ENCODE peak calls at places on chromosomes 11 and 22, in four cellular contexts. Q, Z, C and P are unnamed samples.

GRCh38 chr22:46972256-46972655 is 209.8 kb downstream of the TBC1D22A start:
- DNase-seq in Q (no peak), C (no peak), Z (no peak), P (no peak)

GRCh38 chr22:29801153-29801552 is 34.0 kb downstream of the UQCR10 start:
- DNase-seq in Z (no peak), C (no peak), Q (no peak), P (no peak)

GRCh38 chr11:1232328-1233321 is 9.8 kb downstream of the MUC5B start:
- DNase-seq in C (no peak), Z (no peak), Q (no peak), P (no peak)

GRCh38 chr11:44321059-44321458 is 11.1 kb upstream of the ALX4 start:
- DNase-seq in C (no peak), Z (no peak), Q (no peak), P (no peak)

GRCh38 chr11:125082611-125083311 is 19.7 kb downstream of the SLC37A2 start:
- DNase-seq in Q (no peak), C (no peak), Z (no peak), P (peak; percentile 88)

GRCh38 chr11:20367313-20367948 is 3.9 kb downstream of the HTATIP2 start:
- DNase-seq in Z (no peak), Q (peak; percentile 90), C (peak; percentile 80), P (peak; percentile 94)

GRCh38 chr11:64089915-64090810 is 54.4 kb downstream of the FLRT1 start:
- DNase-seq in C (no peak), Z (no peak), Q (no peak), P (no peak)

GRCh38 chr11:120563698-120564572 is 52.4 kb downstream of the GRIK4 start:
- DNase-seq in Z (no peak), Q (no peak), C (no peak), P (no peak)

GRCh38 chr11:121870202-121871045 is 245.6 kb downstream of the BLID start:
- DNase-seq in Q (no peak), C (no peak), Z (no peak), P (no peak)

GRCh38 chr11:75673977-75674582 is 5.2 kb upstream of the MAP6 start:
- DNase-seq in Z (no peak), C (peak; percentile 78), Q (no peak), P (peak; percentile 56)

GRCh38 chr11:34192481-34193401 is 87.3 kb downstream of the NAT10 start:
- DNase-seq in C (no peak), Z (no peak), Q (peak; percentile 78), P (peak; percentile 93)

GRCh38 chr11:121071456-121072236 is 29.4 kb upstream of the TECTA start:
- DNase-seq in C (peak; percentile 5), Z (peak; percentile 7), Q (no peak), P (no peak)

GRCh38 chr11:132960273-132960672 is 572.0 kb downstream of the OPCML start:
- DNase-seq in Q (no peak), Z (no peak), C (no peak), P (no peak)

GRCh38 chr11:60118333-60118732 is 29.9 kb downstream of the MS4A2 start:
- DNase-seq in Z (no peak), Q (no peak), C (no peak), P (no peak)

GRCh38 chr22:29873943-29874342 is 9.0 kb upstream of the MTMR3 start:
- DNase-seq in C (no peak), Q (no peak), Z (no peak), P (no peak)

GRCh38 chr11:88398372-88399140 is 61.0 kb upstream of the CTSC start:
- DNase-seq in Q (peak; percentile 38), Z (no peak), C (no peak), P (peak; percentile 69)

GRCh38 chr11:12599408-12600143 is 74.6 kb upstream of the TEAD1 start:
- DNase-seq in Z (peak; percentile 57), C (peak; percentile 62), Q (peak; percentile 41), P (no peak)

GRCh38 chr11:111512296-111513239 is at the start of gene BTG4:
- DNase-seq in Z (no peak), Q (peak; percentile 16), C (peak; percentile 32), P (no peak)

GRCh38 chr11:9315078-9315688 is 790 bp upstream of the TMEM41B start:
- DNase-seq in C (peak; percentile 20), Z (no peak), Q (peak; percentile 28), P (peak; percentile 4)

GRCh38 chr22:41250127-41250526 is 9.4 kb upstream of the CHADL start:
- DNase-seq in C (no peak), Z (no peak), Q (no peak), P (no peak)

GRCh38 chr11:9617960-9618359 is 44.5 kb downstream of the WEE1 start:
- DNase-seq in Z (no peak), Q (no peak), C (no peak), P (peak; percentile 87)

GRCh38 chr11:8086571-8086970 is 5.6 kb downstream of the TUB start:
- DNase-seq in Q (no peak), Z (no peak), C (no peak), P (no peak)

GRCh38 chr22:23670378-23671295 is 20.2 kb upstream of the RGL4 start:
- DNase-seq in Z (no peak), Q (no peak), C (no peak), P (no peak)

GRCh38 chr11:66454253-66454652 is 12.5 kb upstream of the PELI3 start:
- DNase-seq in Z (no peak), Q (no peak), C (no peak), P (no peak)

GRCh38 chr11:114447892-114448291 is 8.6 kb downstream of the REXO2 start:
- DNase-seq in Z (no peak), Q (no peak), C (no peak), P (peak; percentile 85)

GRCh38 chr11:3655548-3655947 is 10.6 kb downstream of the ART1 start:
- DNase-seq in C (no peak), Q (no peak), Z (no peak), P (no peak)

GRCh38 chr11:122097419-122098001 is 18.5 kb downstream of the BLID start:
- DNase-seq in C (no peak), Z (no peak), Q (no peak), P (peak; percentile 47)

GRCh38 chr11:2825261-2825885 is 60.2 kb downstream of the CDKN1C start:
- DNase-seq in Z (no peak), Q (no peak), C (no peak), P (peak; percentile 74)

GRCh38 chr11:1604181-1604580 is 4.1 kb downstream of the KRTAP5-3 start:
- DNase-seq in C (no peak), Q (no peak), Z (no peak), P (no peak)

GRCh38 chr11:13354335-13354734 is 76.7 kb downstream of the BMAL1 start:
- DNase-seq in C (peak; percentile 25), Q (no peak), Z (no peak), P (peak; percentile 29)

GRCh38 chr11:16669799-16670415 is 68.5 kb upstream of the C11orf58 start:
- DNase-seq in Z (peak; percentile 77), Q (peak; percentile 9), C (no peak), P (peak; percentile 25)

GRCh38 chr11:46315783-46316563 is 31.3 kb upstream of the DGKZ start:
- DNase-seq in Z (no peak), C (no peak), Q (no peak), P (no peak)

GRCh38 chr11:106642331-106642730 is 375.9 kb downstream of the GUCY1A2 start:
- DNase-seq in Z (no peak), C (no peak), Q (no peak), P (peak; percentile 91)

DNA sequence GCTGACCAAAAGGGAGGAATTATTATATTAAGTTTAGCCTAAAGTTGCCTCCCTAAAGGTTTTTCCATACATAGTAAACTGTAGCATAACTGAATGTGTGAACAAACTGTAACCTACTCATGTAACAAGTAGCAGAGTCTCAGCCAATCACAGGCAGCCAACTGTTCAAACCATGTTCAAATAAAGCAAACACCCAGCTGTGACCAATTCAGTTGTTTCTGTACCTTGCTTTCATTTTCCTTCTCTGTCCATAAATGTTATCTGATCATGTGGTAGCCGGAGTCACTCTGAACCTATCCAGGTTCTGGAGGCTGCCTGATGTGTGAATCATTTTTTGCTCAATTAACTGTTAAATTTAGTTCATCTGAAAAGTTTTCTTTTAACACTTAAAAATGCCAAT is 373.5 kb downstream of the GUCY1A2 start:
- DNase-seq in C (no peak), Z (no peak), Q (no peak), P (peak; percentile 60)
- TF ChIP-seq RAD21 in C (no peak), Z (no peak), Q (no peak), P (no peak)

GRCh38 chr22:19718255-19719054 is 4.2 kb downstream of the SEPTIN5 start:
- DNase-seq in Z (no peak), Q (no peak), C (peak; percentile 98), P (no peak)
- TF ChIP-seq MAFK in Z (no peak), Q (no peak), C (no peak), P (no peak)

DNA sequence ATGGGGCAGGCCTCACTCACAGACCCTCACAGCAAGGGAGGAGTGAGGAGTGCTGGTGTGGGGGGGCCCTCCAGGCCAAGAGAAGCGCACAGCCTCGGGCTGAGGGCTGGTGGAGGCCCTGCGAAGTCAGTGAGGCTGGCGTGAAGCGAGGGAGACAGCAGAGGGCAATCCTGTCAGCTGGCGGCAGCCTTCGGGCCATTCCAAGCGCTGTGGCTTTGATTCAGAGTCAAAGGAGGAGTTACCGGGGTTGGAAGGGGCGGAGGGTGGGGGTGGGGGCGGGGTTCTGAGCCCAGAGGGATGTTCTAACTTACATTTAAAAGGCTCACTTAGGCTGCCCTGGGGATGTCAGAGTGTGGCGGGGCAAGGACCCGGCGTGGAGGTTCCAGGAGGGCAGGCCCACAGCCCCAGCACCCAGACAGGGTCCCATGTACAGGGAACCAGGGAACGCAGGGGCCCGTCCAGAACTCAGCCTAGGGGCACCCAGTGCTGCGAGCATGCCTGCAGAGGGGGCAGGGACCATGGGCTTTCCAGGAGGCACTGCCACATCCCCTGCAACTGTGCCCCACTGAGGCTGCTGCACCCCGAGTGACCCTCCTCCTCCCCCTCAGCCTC is 39.5 kb upstream of the TTLL12 start:
- DNase-seq in C (peak; percentile 34), Z (peak; percentile 51), Q (no peak), P (peak; percentile 22)
- TF ChIP-seq RAD21 in C (no peak), Z (peak; percentile 13), Q (no peak), P (peak; percentile 12)

GRCh38 chr22:17418890-17419324 is 49.6 kb downstream of the CECR2 start:
- DNase-seq in C (no peak), Q (no peak), Z (no peak), P (no peak)
- TF ChIP-seq MAFK in C (no peak), Q (no peak), Z (no peak), P (no peak)

DNA sequence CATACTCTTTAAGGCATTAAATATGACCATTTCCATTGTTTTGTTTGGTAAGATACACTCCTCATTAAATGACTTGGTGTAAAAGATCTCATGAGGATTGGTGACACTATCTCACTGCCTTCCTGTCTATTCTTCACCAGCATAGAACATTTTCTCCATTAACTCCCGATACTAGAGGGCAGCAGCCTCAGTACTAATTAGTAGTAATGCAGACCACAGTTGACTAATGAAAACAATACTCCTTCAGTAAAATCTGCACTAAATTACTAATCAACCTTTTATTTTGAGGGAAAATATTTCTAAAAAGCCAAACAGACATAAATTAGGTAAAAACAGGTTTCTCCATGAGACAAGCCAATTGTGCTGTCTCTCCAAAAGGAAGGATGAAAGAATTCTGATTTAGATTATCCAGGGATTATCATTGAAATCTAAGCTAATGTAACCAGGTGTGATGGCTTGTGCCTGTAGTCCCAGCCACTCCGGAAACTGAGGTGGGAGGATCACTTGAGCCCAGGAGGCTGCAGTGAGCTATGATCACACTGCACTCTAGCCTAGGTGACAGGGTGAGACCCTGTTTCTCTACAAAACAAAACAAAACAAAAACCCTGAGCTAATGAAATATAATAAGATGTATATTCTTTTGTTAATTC is 9.4 kb downstream of the PGM2L1 start:
- DNase-seq in C (peak; percentile 40), Q (peak; percentile 21), Z (no peak), P (peak; percentile 55)
- TF ChIP-seq RAD21 in C (peak; percentile 75), Q (peak; percentile 73), Z (peak; percentile 53), P (peak; percentile 70)